ENCODE peak calls at places on chromosomes 12 and 14, in five cellular contexts. S, X, H, W and U are unnamed samples.
A peak's percentile ranks its signal among the peaks of the same experiment; 100 is the strongest.

GRCh38 chr12:53499261-53500118 is at the start of gene MAP3K12:
- DNase-seq in W (no peak), S (peak; percentile 72), X (no peak), H (peak; percentile 47), U (no peak)

GRCh38 chr14:93042968-93043940 is 72.5 kb downstream of the ITPK1 start:
- DNase-seq in W (no peak), X (no peak), H (peak; percentile 63), S (peak; percentile 53), U (peak; percentile 82)

GRCh38 chr12:92608418-92609091 is 94.2 kb upstream of the PLEKHG7 start:
- DNase-seq in W (no peak), S (no peak), X (no peak), H (peak; percentile 67), U (no peak)

GRCh38 chr14:88682495-88683114 is 110.1 kb downstream of the EML5 start:
- DNase-seq in H (no peak), W (no peak), X (no peak), S (no peak), U (no peak)

GRCh38 chr12:71415336-71416231 is 24.0 kb upstream of the LGR5 start:
- DNase-seq in W (no peak), H (peak; percentile 59), X (no peak), S (no peak), U (no peak)

GRCh38 chr14:97602438-97603117 is 805.4 kb downstream of the VRK1 start:
- DNase-seq in H (no peak), S (no peak), X (no peak), W (peak; percentile 61), U (no peak)

GRCh38 chr14:68210729-68211299 is 391.2 kb downstream of the RAD51B start:
- DNase-seq in S (no peak), W (no peak), H (peak; percentile 99), X (no peak), U (no peak)

GRCh38 chr12:27076468-27076867 is 5.9 kb downstream of the C12orf71 start:
- DNase-seq in W (no peak), H (no peak), S (no peak), X (no peak), U (no peak)

GRCh38 chr14:51451561-51451960 is 200.1 kb upstream of the FRMD6 start:
- DNase-seq in S (no peak), W (no peak), X (no peak), H (no peak), U (no peak)

GRCh38 chr12:118259079-118259478 is 113.6 kb downstream of the TAOK3 start:
- DNase-seq in S (no peak), X (no peak), W (no peak), H (peak; percentile 25), U (no peak)

GRCh38 chr12:123931686-123932321 is 40.8 kb downstream of the CCDC92 start:
- DNase-seq in W (no peak), H (no peak), X (no peak), S (no peak), U (no peak)

GRCh38 chr12:6769003-6769389 is 2.8 kb downstream of the PTMS start:
- DNase-seq in X (no peak), W (no peak), S (peak; percentile 43), H (peak; percentile 29), U (no peak)

GRCh38 chr12:89571481-89572190 is 45.8 kb upstream of the POC1B start:
- DNase-seq in W (no peak), H (peak; percentile 52), S (no peak), X (no peak), U (no peak)

GRCh38 chr14:26863736-26864135 is 265.9 kb upstream of the NOVA1 start:
- DNase-seq in H (no peak), S (no peak), X (no peak), W (no peak), U (no peak)

GRCh38 chr14:53979747-53980642 is 23.4 kb upstream of the BMP4 start:
- DNase-seq in S (peak; percentile 72), H (peak; percentile 60), W (no peak), X (no peak), U (no peak)

GRCh38 chr14:33709286-33709685 is 241.6 kb downstream of the EGLN3 start:
- DNase-seq in S (no peak), H (no peak), W (no peak), X (no peak), U (no peak)

GRCh38 chr12:122064034-122064777 is 14.3 kb upstream of the MLXIP start:
- DNase-seq in W (no peak), S (peak; percentile 88), H (peak; percentile 90), X (peak; percentile 95), U (peak; percentile 95)

GRCh38 chr14:23071244-23071974 is 14.1 kb upstream of the CDH24 start:
- DNase-seq in X (peak; percentile 96), W (peak; percentile 55), S (peak; percentile 82), H (peak; percentile 94), U (peak; percentile 88)

GRCh38 chr12:130658106-130658505 is 58.0 kb downstream of the RIMBP2 start:
- DNase-seq in X (no peak), H (no peak), S (no peak), W (no peak), U (no peak)

GRCh38 chr14:102993523-102993922 is 63.8 kb downstream of the CDC42BPB start:
- DNase-seq in S (no peak), X (no peak), W (no peak), H (peak; percentile 71), U (no peak)

GRCh38 chr12:71472441-71472911 is 32.9 kb downstream of the LGR5 start:
- DNase-seq in H (peak; percentile 30), X (no peak), S (no peak), W (no peak), U (no peak)

GRCh38 chr12:123908884-123909807 is 63.5 kb downstream of the CCDC92 start:
- DNase-seq in H (no peak), X (no peak), S (no peak), W (no peak), U (no peak)

GRCh38 chr14:72439707-72440106 is 454.2 kb downstream of the DPF3 start:
- DNase-seq in X (no peak), H (no peak), W (no peak), S (no peak), U (no peak)

GRCh38 chr14:92565718-92566115 is 52.1 kb downstream of the RIN3 start:
- DNase-seq in X (no peak), S (no peak), H (no peak), W (no peak), U (no peak)

GRCh38 chr12:57219993-57220728 is 3.6 kb downstream of the NXPH4 start:
- DNase-seq in X (no peak), H (no peak), W (no peak), S (no peak), U (no peak)

GRCh38 chr12:53324113-53324778 is 2.8 kb upstream of the AAAS start:
- DNase-seq in W (no peak), X (no peak), H (no peak), S (no peak), U (no peak)

GRCh38 chr12:30968211-30968610 is 41.7 kb downstream of the TSPAN11 start:
- DNase-seq in S (no peak), H (no peak), X (no peak), W (no peak), U (no peak)

GRCh38 chr12:114439833-114440449 is 34.0 kb upstream of the TBX5 start:
- DNase-seq in S (no peak), X (no peak), H (no peak), W (no peak), U (no peak)

GRCh38 chr14:34851395-34851794 is 23.8 kb downstream of the BAZ1A start:
- DNase-seq in H (peak; percentile 71), S (no peak), X (no peak), W (no peak), U (no peak)

GRCh38 chr12:125983094-125983783 is 918.0 kb downstream of the AACS start:
- DNase-seq in H (no peak), X (no peak), W (no peak), S (no peak), U (no peak)

GRCh38 chr14:90970167-90970600 is 90.3 kb downstream of the RPS6KA5 start:
- DNase-seq in H (peak; percentile 12), X (no peak), S (no peak), W (no peak), U (no peak)

GRCh38 chr14:72663956-72664650 is 229.8 kb downstream of the DPF3 start:
- DNase-seq in H (no peak), S (no peak), X (no peak), W (no peak), U (no peak)

GRCh38 chr14:101483829-101484228 is 77.5 kb upstream of the DIO3 start:
- DNase-seq in S (no peak), H (no peak), X (no peak), W (no peak), U (no peak)

DNA sequence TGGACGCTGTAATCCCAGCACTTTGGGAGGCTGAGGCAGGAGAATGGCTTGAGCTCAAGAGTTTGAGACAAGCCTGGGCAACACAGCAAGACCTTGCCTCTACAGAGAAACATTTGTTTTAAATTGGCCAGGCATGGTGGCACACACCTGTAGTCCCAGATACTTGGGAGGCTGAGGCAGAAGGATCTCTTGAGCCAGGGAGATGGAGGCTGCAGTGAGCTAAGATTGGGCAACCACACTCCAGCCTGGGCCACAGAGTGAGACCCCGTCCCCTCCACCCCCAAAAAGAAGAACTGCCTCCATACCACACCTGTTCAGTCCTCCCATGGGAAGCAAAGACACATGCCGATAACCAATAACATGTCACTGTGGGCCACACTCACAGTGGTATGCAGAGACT is 19.2 kb downstream of the CCDC85C start:
- DNase-seq in X (no peak), S (no peak), H (no peak), W (no peak), U (no peak)
- TF ChIP-seq CTCF in X (no peak), S (no peak), H (no peak), W (no peak), U (no peak)

DNA sequence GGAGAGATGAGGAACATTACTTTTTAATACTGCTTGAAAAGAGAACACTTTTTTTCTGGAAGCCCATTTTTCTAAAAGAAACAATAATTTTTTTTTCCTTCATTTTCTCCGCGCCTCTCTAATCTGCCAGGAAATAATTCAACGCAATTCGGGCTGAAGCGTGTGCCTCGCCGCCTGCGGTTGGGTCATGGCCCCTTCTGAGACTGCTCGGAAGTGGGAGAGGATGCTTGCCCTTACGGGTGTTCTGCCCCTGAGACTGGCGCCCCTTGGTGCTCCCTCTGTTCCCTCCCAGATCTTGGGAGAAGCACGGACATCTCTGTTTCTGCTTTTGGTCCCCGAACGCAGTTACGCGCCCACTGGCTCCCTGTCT is 332 bp upstream of the TBC1D30 start:
- DNase-seq in S (no peak), H (no peak), W (no peak), X (no peak), U (no peak)
- H3K4me3 ChIP-seq in S (peak overlapping the region; percentile 60), H (peak overlapping the region; percentile 33), W (peak overlapping the region; percentile 46), X (peak overlapping the region; percentile 38), U (peak overlapping the region; percentile 32)

GRCh38 chr12:113289361-113289760 is 45.5 kb downstream of the SLC8B1 start:
- DNase-seq in W (no peak), H (peak; percentile 28), S (no peak), X (no peak), U (no peak)
- H3K27me3 ChIP-seq in W (no peaks in the 10 kb centered on the region), H (no peaks in the 10 kb centered on the region), S (no peaks in the 10 kb centered on the region), X (no peaks in the 10 kb centered on the region), U (no peaks in the 10 kb centered on the region)

GRCh38 chr12:168763-169525 is 45.0 kb downstream of the SLC6A12 start:
- DNase-seq in H (peak; percentile 37), W (no peak), S (no peak), X (no peak), U (no peak)

GRCh38 chr12:171276-171675 is 42.7 kb downstream of the SLC6A12 start:
- DNase-seq in W (no peak), S (no peak), X (no peak), H (no peak), U (no peak)

GRCh38 chr12:168201-168600 is 45.8 kb downstream of the SLC6A12 start:
- DNase-seq in S (no peak), X (no peak), W (no peak), H (no peak), U (no peak)

GRCh38 chr12:170361-171225 is 43.4 kb downstream of the SLC6A12 start:
- DNase-seq in H (no peak), W (no peak), X (no peak), S (no peak), U (no peak)

GRCh38 chr12:169528-170360 is 44.2 kb downstream of the SLC6A12 start:
- DNase-seq in W (no peak), S (no peak), H (no peak), X (no peak), U (no peak)
- TF ChIP-seq CTCF in W (no peak), S (no peak), H (peak; percentile 12), X (no peak), U (no peak)